ENCODE peak calls at places on chromosomes 1 and 21, in six cellular contexts. M, J, K, N, G and I are unnamed samples. For H3K36me3, the result is how much of the 10 kb centered on the place peaks cover.

GRCh38 chr1:245683377-245683716 is 528.6 kb downstream of the KIF26B start:
- DNase-seq in M (no peak), J (no peak), K (no peak), N (no peak), G (no peak), I (no peak)

GRCh38 chr1:58982259-58982998 is 198.6 kb upstream of the JUN start:
- DNase-seq in M (peak), J (peak), K (peak), N (peak), G (no peak), I (no peak)

GRCh38 chr1:30697977-30698376 is 25.4 kb downstream of the MATN1 start:
- DNase-seq in M (no peak), J (no peak), K (no peak), N (peak), G (no peak), I (no peak)

GRCh38 chr1:50591598-50591997 is 168.4 kb upstream of the DMRTA2 start:
- DNase-seq in M (no peak), J (no peak), K (no peak), N (no peak), G (no peak), I (no peak)

GRCh38 chr1:91619881-91620280 is 119.2 kb downstream of the CDC7 start:
- DNase-seq in M (no peak), J (no peak), K (no peak), N (no peak), G (no peak), I (no peak)

GRCh38 chr21:37337831-37338230 is 28.7 kb upstream of the DYRK1A start:
- DNase-seq in M (no peak), J (no peak), K (no peak), N (no peak), G (no peak), I (no peak)

GRCh38 chr1:78225153-78225552 is 179.4 kb downstream of the GIPC2 start:
- DNase-seq in M (no peak), J (no peak), K (no peak), N (no peak), G (no peak), I (no peak)

GRCh38 chr1:154937051-154937987 is 800 bp upstream of the PMVK start:
- DNase-seq in M (peak), J (peak), K (peak), N (peak), G (peak), I (peak)

GRCh38 chr1:223258751-223259177 is 105.2 kb downstream of the SUSD4 start:
- DNase-seq in M (no peak), J (no peak), K (no peak), N (no peak), G (no peak), I (no peak)

GRCh38 chr1:229950908-229951307 is 116.1 kb upstream of the GALNT2 start:
- DNase-seq in M (no peak), J (no peak), K (no peak), N (no peak), G (no peak), I (no peak)

GRCh38 chr1:155466996-155467395 is 95.6 kb downstream of the ASH1L start:
- DNase-seq in M (no peak), J (no peak), K (no peak), N (no peak), G (no peak), I (no peak)

GRCh38 chr1:230113605-230114241 is 46.7 kb downstream of the GALNT2 start:
- DNase-seq in M (no peak), J (no peak), K (no peak), N (peak), G (peak), I (peak)

GRCh38 chr1:38835230-38835827 is 24.2 kb downstream of the RRAGC start:
- DNase-seq in M (peak), J (no peak), K (no peak), N (no peak), G (peak), I (no peak)

GRCh38 chr21:33011462-33011861 is 14.3 kb upstream of the OLIG2 start:
- DNase-seq in M (no peak), J (no peak), K (no peak), N (no peak), G (no peak), I (peak)

GRCh38 chr21:44322621-44323325 is 16.4 kb downstream of the CFAP410 start:
- DNase-seq in M (no peak), J (peak), K (no peak), N (no peak), G (no peak), I (no peak)

GRCh38 chr21:44320847-44321246 is 18.3 kb downstream of the CFAP410 start:
- DNase-seq in M (no peak), J (no peak), K (no peak), N (no peak), G (no peak), I (no peak)

GRCh38 chr21:44324106-44324853 is 14.9 kb downstream of the CFAP410 start:
- DNase-seq in M (no peak), J (no peak), K (no peak), N (no peak), G (no peak), I (no peak)

GRCh38 chr21:44323591-44323990 is 15.6 kb downstream of the CFAP410 start:
- DNase-seq in M (no peak), J (no peak), K (no peak), N (no peak), G (no peak), I (no peak)

DNA sequence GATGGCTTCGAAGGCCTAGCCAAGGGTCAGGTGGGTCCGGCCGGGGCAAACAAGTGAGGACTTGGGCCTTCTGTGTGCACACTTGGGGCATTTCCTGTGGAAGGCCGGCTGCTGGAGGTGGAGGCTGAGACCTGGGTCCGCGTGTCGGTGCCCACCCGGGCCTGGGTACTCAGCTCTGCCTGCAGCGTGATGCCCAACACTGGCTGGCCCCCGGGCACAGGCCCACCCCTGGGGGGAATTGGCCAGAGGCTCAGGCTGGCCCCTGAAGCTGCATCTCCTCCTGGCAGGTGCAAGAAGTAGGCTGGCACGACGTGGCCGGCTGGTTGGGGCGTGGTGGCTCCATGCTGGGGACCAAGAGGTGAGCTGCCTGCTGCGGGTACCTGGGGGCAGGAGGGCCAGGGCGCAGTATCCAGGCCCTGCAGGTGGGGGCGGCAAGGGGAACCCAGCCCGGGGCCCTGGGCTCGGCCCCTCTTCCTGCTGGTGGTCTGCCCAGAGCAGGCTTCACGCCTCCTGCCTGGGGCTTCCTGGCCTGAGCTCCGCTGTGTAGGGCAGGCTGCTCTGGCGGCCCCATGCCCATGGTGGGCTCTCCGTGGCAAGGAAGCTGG is 17.2 kb downstream of the CFAP410 start:
- DNase-seq in M (no peak), J (no peak), K (no peak), N (no peak), G (no peak), I (no peak)
- H3K36me3 ChIP-seq in M (under half), J (half or more), K (half or more), N (under half), G (under half), I (half or more)

GRCh38 chr1:27554293-27554692 is 49.7 kb downstream of the AHDC1 start:
- DNase-seq in M (no peak), J (no peak), K (no peak), N (no peak), G (no peak), I (no peak)

GRCh38 chr1:27551170-27551952 is 52.6 kb downstream of the AHDC1 start:
- DNase-seq in M (no peak), J (no peak), K (peak), N (no peak), G (no peak), I (no peak)

GRCh38 chr1:27554777-27555699 is 48.9 kb downstream of the AHDC1 start:
- DNase-seq in M (no peak), J (peak), K (peak), N (peak), G (no peak), I (peak)

GRCh38 chr1:27551953-27552312 is 52.0 kb downstream of the AHDC1 start:
- DNase-seq in M (no peak), J (no peak), K (peak), N (no peak), G (no peak), I (no peak)

DNA sequence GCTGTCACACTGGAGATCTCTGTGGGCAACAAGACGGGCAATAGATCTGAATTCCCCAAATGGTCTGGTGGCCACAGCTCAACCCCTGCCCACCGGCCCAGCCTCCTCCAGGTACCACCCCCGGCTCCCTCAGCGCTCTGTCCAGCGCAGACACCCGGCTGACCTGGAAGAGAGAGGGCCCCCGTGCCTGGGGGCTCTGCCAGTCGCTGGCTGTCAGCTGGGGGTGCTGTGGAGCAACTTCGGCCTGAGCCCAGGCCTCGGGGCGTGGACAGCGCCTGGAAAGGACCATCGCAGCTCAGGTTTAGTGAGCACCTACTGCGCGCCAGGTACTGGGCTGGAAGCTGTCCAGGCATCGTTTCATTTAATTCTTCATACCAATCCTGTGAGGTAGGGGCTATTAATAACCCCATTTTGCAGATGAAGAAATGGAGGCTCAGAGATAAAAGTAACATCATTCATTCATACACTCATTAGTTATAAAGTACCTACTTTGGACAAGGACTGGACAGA is 51.0 kb downstream of the AHDC1 start:
- DNase-seq in M (no peak), J (no peak), K (peak), N (no peak), G (no peak), I (no peak)
- H3K27ac ChIP-seq in M (no peak), J (no peak), K (peak), N (peak), G (no peak), I (peak)

GRCh38 chr1:29239142-29239541 is 2.8 kb downstream of the PTPRU start:
- DNase-seq in M (no peak), J (no peak), K (no peak), N (no peak), G (peak), I (no peak)

GRCh38 chr1:29238601-29238964 is 2.3 kb downstream of the PTPRU start:
- DNase-seq in M (no peak), J (no peak), K (no peak), N (no peak), G (no peak), I (no peak)

GRCh38 chr1:29240986-29241385 is 4.7 kb downstream of the PTPRU start:
- DNase-seq in M (no peak), J (no peak), K (no peak), N (no peak), G (no peak), I (no peak)

GRCh38 chr1:29237906-29238600 is 1.7 kb downstream of the PTPRU start:
- DNase-seq in M (peak), J (peak), K (peak), N (peak), G (peak), I (peak)

DNA sequence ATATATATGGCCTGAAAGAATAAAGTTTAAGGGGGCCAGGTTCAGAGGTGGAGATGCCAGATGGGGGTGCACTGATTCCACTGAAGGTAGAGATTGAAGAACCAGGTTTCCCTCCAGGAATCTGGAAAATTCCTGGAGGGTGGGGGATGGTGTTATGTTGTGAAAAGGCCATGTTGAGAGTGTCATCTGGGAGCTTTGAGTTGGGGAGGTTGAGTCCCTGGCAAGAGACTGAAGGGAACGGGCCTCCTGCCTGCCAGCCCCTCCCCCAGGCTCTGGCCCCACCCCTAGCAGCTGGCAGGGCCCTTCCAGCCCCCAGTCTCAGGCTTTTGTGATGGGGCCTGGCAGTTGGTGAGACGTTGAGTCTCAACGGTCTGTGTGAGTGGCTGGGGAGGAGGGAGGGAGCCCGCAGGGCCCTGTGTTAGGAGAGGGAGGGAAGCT is 4.1 kb downstream of the PTPRU start:
- DNase-seq in M (no peak), J (no peak), K (no peak), N (no peak), G (no peak), I (no peak)
- TF ChIP-seq CTCF in M (no peak), J (no peak), K (no peak), N (no peak), G (no peak), I (no peak)

DNA sequence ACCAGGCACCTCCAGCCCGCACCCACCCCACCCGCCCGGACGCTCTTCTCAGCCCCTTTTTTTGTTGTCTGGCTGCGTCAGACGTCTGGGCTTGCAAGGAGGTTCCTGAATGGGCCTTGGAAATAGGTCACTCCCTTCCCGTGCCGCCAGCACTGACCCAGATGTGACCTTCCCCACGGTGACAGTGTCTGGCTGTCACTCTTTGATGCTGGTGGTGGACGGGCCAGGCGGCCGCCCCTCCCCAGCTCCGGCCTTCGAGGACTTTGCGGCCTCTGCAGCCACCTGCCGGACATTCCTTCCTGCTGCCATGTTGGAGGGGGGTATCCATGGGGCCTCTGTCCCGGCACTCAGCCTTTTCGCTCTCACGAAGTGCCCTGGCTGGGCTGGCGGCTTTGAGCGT is 30.2 kb downstream of the SPSB1 start:
- DNase-seq in M (peak), J (no peak), K (peak), N (no peak), G (no peak), I (no peak)
- H3K36me3 ChIP-seq in M (under half), J (under half), K (under half), N (under half), G (under half), I (under half)